ENCODE peak calls at places on chromosomes 6 and 20, in four cellular contexts. V is ACHN, U is OCI-M1, Y is substantia nigra. G is an unnamed sample.

GRCh38 chr6:79334674-79335073 is 100.2 kb upstream of the HMGN3 start:
- DNase-seq in V (no peak), U (no peak), Y (no peak), G (no peak)

GRCh38 chr20:32364554-32365208 is 6.5 kb downstream of the ASXL1 start:
- DNase-seq in V (no peak), U (no peak), Y (no peak), G (no peak)

GRCh38 chr6:112592159-112592558 is 245.0 kb downstream of the RFPL4B start:
- DNase-seq in V (no peak), U (no peak), Y (no peak), G (no peak)

GRCh38 chr20:46002008-46002407 is 6.7 kb upstream of the MMP9 start:
- DNase-seq in V (no peak), U (no peak), Y (no peak), G (no peak)

GRCh38 chr6:136782021-136782770 is 10.1 kb downstream of the MAP3K5 start:
- DNase-seq in V (peak), U (peak), Y (no peak), G (no peak)

GRCh38 chr6:16982827-16983226 is 119.0 kb upstream of the STMND1 start:
- DNase-seq in V (no peak), U (no peak), Y (no peak), G (no peak)

GRCh38 chr6:100664274-100665040 is 199.7 kb upstream of the SIM1 start:
- DNase-seq in V (peak), U (peak), Y (no peak), G (no peak)

GRCh38 chr6:16524380-16524707 is 236.9 kb downstream of the ATXN1 start:
- DNase-seq in V (no peak), U (no peak), Y (no peak), G (no peak)

GRCh38 chr20:62118113-62119043 is 3.9 kb upstream of the LSM14B start:
- DNase-seq in V (no peak), U (no peak), Y (no peak), G (no peak)

GRCh38 chr6:24543683-24544082 is 48.9 kb downstream of the ALDH5A1 start:
- DNase-seq in V (no peak), U (no peak), Y (no peak), G (peak)

GRCh38 chr20:16476032-16476431 is 97.2 kb downstream of the KIF16B start:
- DNase-seq in V (peak), U (peak), Y (no peak), G (no peak)

GRCh38 chr20:3786126-3786484 is 435 bp downstream of the CENPB start:
- DNase-seq in V (peak), U (peak), Y (no peak), G (peak)

GRCh38 chr20:51695574-51696303 is 72.5 kb downstream of the ATP9A start:
- DNase-seq in V (no peak), U (no peak), Y (no peak), G (no peak)

GRCh38 chr20:48143435-48144081 is 358.3 kb upstream of the SULF2 start:
- DNase-seq in V (no peak), U (peak), Y (no peak), G (no peak)

GRCh38 chr6:74170118-74170517 is 474.1 kb downstream of the CD109 start:
- DNase-seq in V (no peak), U (no peak), Y (no peak), G (no peak)

GRCh38 chr6:49054311-49054710 is 408.7 kb downstream of the MMUT start:
- DNase-seq in V (no peak), U (no peak), Y (no peak), G (no peak)

GRCh38 chr6:117448011-117448410 is 22.3 kb upstream of the ROS1 start:
- DNase-seq in V (no peak), U (no peak), Y (no peak), G (no peak)